ENCODE peak calls at places on chromosomes 16 and 17, in ten cellular contexts. One of them, this sample, is unnamed.

GRCh38 chr16:2190659-2191445 is 5.6 kb downstream of the CASKIN1 start:
- DNase-seq in SHP77: no peak
- DNase-seq in Kasumi-1: no peak
- DNase-seq in A673: no peak
- DNase-seq in adrenal gland: no peak
- DNase-seq in nephron progenitor cell: no peak
- DNase-seq in heart right ventricle: no peak
- DNase-seq in stimulated activated CD4-positive, alpha-beta T cell treated with anti-CD3 and anti-CD28 coated beads, Interleukin-4, amount 100 ng/mL, for 4 hours: no peak
- DNase-seq in T-helper 17 cell: no peak
- DNase-seq in NCI-H446 treated with DMSO at 0.1 percent for 48 hours: no peak
- DNase-seq in this sample: no peak

GRCh38 chr17:17435323-17435722 is 41.5 kb upstream of the MED9 start:
- DNase-seq in SHP77: no peak
- DNase-seq in Kasumi-1: no peak
- DNase-seq in A673: no peak
- DNase-seq in adrenal gland: no peak
- DNase-seq in nephron progenitor cell: peak; percentile 22
- DNase-seq in heart right ventricle: no peak
- DNase-seq in stimulated activated CD4-positive, alpha-beta T cell treated with anti-CD3 and anti-CD28 coated beads, Interleukin-4, amount 100 ng/mL, for 4 hours: no peak
- DNase-seq in T-helper 17 cell: no peak
- DNase-seq in NCI-H446 treated with DMSO at 0.1 percent for 48 hours: no peak
- DNase-seq in this sample: no peak

GRCh38 chr17:47621293-47622178 is 28.2 kb upstream of the KPNB1 start:
- DNase-seq in SHP77: no peak
- DNase-seq in Kasumi-1: peak; percentile 19
- DNase-seq in A673: peak; percentile 73
- DNase-seq in adrenal gland: peak; percentile 34
- DNase-seq in nephron progenitor cell: peak; percentile 12
- DNase-seq in heart right ventricle: peak; percentile 24
- DNase-seq in stimulated activated CD4-positive, alpha-beta T cell treated with anti-CD3 and anti-CD28 coated beads, Interleukin-4, amount 100 ng/mL, for 4 hours: no peak
- DNase-seq in T-helper 17 cell: no peak
- DNase-seq in NCI-H446 treated with DMSO at 0.1 percent for 48 hours: no peak
- DNase-seq in this sample: no peak

GRCh38 chr16:578870-579405 is 9.2 kb downstream of the PIGQ start:
- DNase-seq in SHP77: peak; percentile 63
- DNase-seq in Kasumi-1: peak; percentile 43
- DNase-seq in A673: peak; percentile 68
- DNase-seq in adrenal gland: peak; percentile 73
- DNase-seq in nephron progenitor cell: peak; percentile 84
- DNase-seq in heart right ventricle: peak; percentile 75
- DNase-seq in stimulated activated CD4-positive, alpha-beta T cell treated with anti-CD3 and anti-CD28 coated beads, Interleukin-4, amount 100 ng/mL, for 4 hours: peak; percentile 53
- DNase-seq in T-helper 17 cell: peak; percentile 41
- DNase-seq in NCI-H446 treated with DMSO at 0.1 percent for 48 hours: no peak
- DNase-seq in this sample: peak; percentile 59

GRCh38 chr17:64329571-64329970 is 61.1 kb downstream of the PECAM1 start:
- DNase-seq in SHP77: no peak
- DNase-seq in Kasumi-1: no peak
- DNase-seq in A673: no peak
- DNase-seq in adrenal gland: no peak
- DNase-seq in nephron progenitor cell: no peak
- DNase-seq in heart right ventricle: no peak
- DNase-seq in stimulated activated CD4-positive, alpha-beta T cell treated with anti-CD3 and anti-CD28 coated beads, Interleukin-4, amount 100 ng/mL, for 4 hours: no peak
- DNase-seq in T-helper 17 cell: no peak
- DNase-seq in NCI-H446 treated with DMSO at 0.1 percent for 48 hours: no peak
- DNase-seq in this sample: no peak

GRCh38 chr16:24980077-24980793 is 34.9 kb downstream of the ARHGAP17 start:
- DNase-seq in SHP77: no peak
- DNase-seq in Kasumi-1: no peak
- DNase-seq in A673: no peak
- DNase-seq in adrenal gland: no peak
- DNase-seq in nephron progenitor cell: no peak
- DNase-seq in heart right ventricle: no peak
- DNase-seq in stimulated activated CD4-positive, alpha-beta T cell treated with anti-CD3 and anti-CD28 coated beads, Interleukin-4, amount 100 ng/mL, for 4 hours: no peak
- DNase-seq in T-helper 17 cell: no peak
- DNase-seq in NCI-H446 treated with DMSO at 0.1 percent for 48 hours: no peak
- DNase-seq in this sample: no peak

GRCh38 chr16:70772493-70772892 is 28.5 kb downstream of the VAC14 start:
- DNase-seq in SHP77: no peak
- DNase-seq in Kasumi-1: no peak
- DNase-seq in A673: no peak
- DNase-seq in adrenal gland: no peak
- DNase-seq in nephron progenitor cell: no peak
- DNase-seq in heart right ventricle: no peak
- DNase-seq in stimulated activated CD4-positive, alpha-beta T cell treated with anti-CD3 and anti-CD28 coated beads, Interleukin-4, amount 100 ng/mL, for 4 hours: no peak
- DNase-seq in T-helper 17 cell: no peak
- DNase-seq in NCI-H446 treated with DMSO at 0.1 percent for 48 hours: no peak
- DNase-seq in this sample: no peak

GRCh38 chr17:48761114-48761513 is 32.6 kb upstream of the HOXB13 start:
- DNase-seq in SHP77: no peak
- DNase-seq in Kasumi-1: no peak
- DNase-seq in A673: no peak
- DNase-seq in adrenal gland: no peak
- DNase-seq in nephron progenitor cell: no peak
- DNase-seq in heart right ventricle: no peak
- DNase-seq in stimulated activated CD4-positive, alpha-beta T cell treated with anti-CD3 and anti-CD28 coated beads, Interleukin-4, amount 100 ng/mL, for 4 hours: no peak
- DNase-seq in T-helper 17 cell: no peak
- DNase-seq in NCI-H446 treated with DMSO at 0.1 percent for 48 hours: no peak
- DNase-seq in this sample: no peak

GRCh38 chr17:45222273-45222993 is 748 bp downstream of the FMNL1 start:
- DNase-seq in SHP77: no peak
- DNase-seq in Kasumi-1: no peak
- DNase-seq in A673: no peak
- DNase-seq in adrenal gland: no peak
- DNase-seq in nephron progenitor cell: no peak
- DNase-seq in heart right ventricle: no peak
- DNase-seq in stimulated activated CD4-positive, alpha-beta T cell treated with anti-CD3 and anti-CD28 coated beads, Interleukin-4, amount 100 ng/mL, for 4 hours: peak; percentile 48
- DNase-seq in T-helper 17 cell: no peak
- DNase-seq in NCI-H446 treated with DMSO at 0.1 percent for 48 hours: no peak
- DNase-seq in this sample: no peak

GRCh38 chr16:67458121-67458641 is 22.8 kb downstream of the ATP6V0D1 start:
- DNase-seq in SHP77: no peak
- DNase-seq in Kasumi-1: no peak
- DNase-seq in A673: no peak
- DNase-seq in adrenal gland: no peak
- DNase-seq in nephron progenitor cell: no peak
- DNase-seq in heart right ventricle: no peak
- DNase-seq in stimulated activated CD4-positive, alpha-beta T cell treated with anti-CD3 and anti-CD28 coated beads, Interleukin-4, amount 100 ng/mL, for 4 hours: no peak
- DNase-seq in T-helper 17 cell: no peak
- DNase-seq in NCI-H446 treated with DMSO at 0.1 percent for 48 hours: no peak
- DNase-seq in this sample: no peak

This sample was measured in naive B cell.